ENCODE peak calls at places on chromosome 9, in eight cellular contexts. One of them, this sample, is unnamed.

GRCh38 chr9:136047775-136048559 is 47.1 kb downstream of the NACC2 start:
- DNase-seq in stimulated activated CD8-positive, alpha-beta memory T cell treated with anti-CD3 and anti-CD28 coated beads, Interleukin-7, amount 100 ng/mL, for 4 hours: no peak
- DNase-seq in left kidney: no peak
- DNase-seq in LoVo: no peak
- DNase-seq in left cardiac atrium: no peak
- DNase-seq in AG10803: no peak
- DNase-seq in stimulated activated CD4-positive, alpha-beta T cell treated with anti-CD3 and anti-CD28 coated beads, Interleukin-12 subunit alpha, Interleukin-12 subunit beta, amount 100 ng/mL, for 48 hours: no peak
- DNase-seq in A549: no peak
- DNase-seq in this sample: no peak

GRCh38 chr9:35681341-35682002 is 7.7 kb downstream of the CA9 start:
- DNase-seq in stimulated activated CD8-positive, alpha-beta memory T cell treated with anti-CD3 and anti-CD28 coated beads, Interleukin-7, amount 100 ng/mL, for 4 hours: no peak
- DNase-seq in left kidney: no peak
- DNase-seq in A549: no peak
- DNase-seq in AG10803: no peak
- DNase-seq in stimulated activated CD4-positive, alpha-beta T cell treated with anti-CD3 and anti-CD28 coated beads, Interleukin-12 subunit alpha, Interleukin-12 subunit beta, amount 100 ng/mL, for 48 hours: no peak
- DNase-seq in left cardiac atrium: no peak
- DNase-seq in LoVo: no peak
- DNase-seq in this sample: no peak

GRCh38 chr9:130128251-130128650 is 44.0 kb upstream of the NCS1 start:
- DNase-seq in stimulated activated CD4-positive, alpha-beta T cell treated with anti-CD3 and anti-CD28 coated beads, Interleukin-12 subunit alpha, Interleukin-12 subunit beta, amount 100 ng/mL, for 48 hours: peak
- DNase-seq in LoVo: no peak
- DNase-seq in left cardiac atrium: no peak
- DNase-seq in A549: no peak
- DNase-seq in left kidney: no peak
- DNase-seq in AG10803: no peak
- DNase-seq in stimulated activated CD8-positive, alpha-beta memory T cell treated with anti-CD3 and anti-CD28 coated beads, Interleukin-7, amount 100 ng/mL, for 4 hours: peak
- DNase-seq in this sample: peak

GRCh38 chr9:101462558-101462957 is 27.0 kb upstream of the ALDOB start:
- DNase-seq in stimulated activated CD4-positive, alpha-beta T cell treated with anti-CD3 and anti-CD28 coated beads, Interleukin-12 subunit alpha, Interleukin-12 subunit beta, amount 100 ng/mL, for 48 hours: no peak
- DNase-seq in stimulated activated CD8-positive, alpha-beta memory T cell treated with anti-CD3 and anti-CD28 coated beads, Interleukin-7, amount 100 ng/mL, for 4 hours: no peak
- DNase-seq in left kidney: peak
- DNase-seq in A549: no peak
- DNase-seq in left cardiac atrium: no peak
- DNase-seq in AG10803: no peak
- DNase-seq in LoVo: no peak
- DNase-seq in this sample: no peak

GRCh38 chr9:137234055-137234697 is 3.5 kb downstream of the SLC34A3 start:
- DNase-seq in stimulated activated CD4-positive, alpha-beta T cell treated with anti-CD3 and anti-CD28 coated beads, Interleukin-12 subunit alpha, Interleukin-12 subunit beta, amount 100 ng/mL, for 48 hours: no peak
- DNase-seq in AG10803: no peak
- DNase-seq in left kidney: peak
- DNase-seq in A549: no peak
- DNase-seq in stimulated activated CD8-positive, alpha-beta memory T cell treated with anti-CD3 and anti-CD28 coated beads, Interleukin-7, amount 100 ng/mL, for 4 hours: no peak
- DNase-seq in LoVo: no peak
- DNase-seq in left cardiac atrium: no peak
- DNase-seq in this sample: no peak

GRCh38 chr9:135476561-135476960 is 3.0 kb upstream of the PPP1R26 start:
- DNase-seq in left cardiac atrium: no peak
- DNase-seq in left kidney: no peak
- DNase-seq in A549: no peak
- DNase-seq in AG10803: no peak
- DNase-seq in LoVo: no peak
- DNase-seq in stimulated activated CD4-positive, alpha-beta T cell treated with anti-CD3 and anti-CD28 coated beads, Interleukin-12 subunit alpha, Interleukin-12 subunit beta, amount 100 ng/mL, for 48 hours: no peak
- DNase-seq in stimulated activated CD8-positive, alpha-beta memory T cell treated with anti-CD3 and anti-CD28 coated beads, Interleukin-7, amount 100 ng/mL, for 4 hours: no peak
- DNase-seq in this sample: no peak

GRCh38 chr9:1939926-1940368 is 75.2 kb upstream of the SMARCA2 start:
- DNase-seq in stimulated activated CD8-positive, alpha-beta memory T cell treated with anti-CD3 and anti-CD28 coated beads, Interleukin-7, amount 100 ng/mL, for 4 hours: no peak
- DNase-seq in left kidney: peak
- DNase-seq in stimulated activated CD4-positive, alpha-beta T cell treated with anti-CD3 and anti-CD28 coated beads, Interleukin-12 subunit alpha, Interleukin-12 subunit beta, amount 100 ng/mL, for 48 hours: peak
- DNase-seq in left cardiac atrium: no peak
- DNase-seq in AG10803: peak
- DNase-seq in LoVo: no peak
- DNase-seq in A549: peak
- DNase-seq in this sample: peak

GRCh38 chr9:93684806-93685553 is 108.6 kb downstream of the PHF2 start:
- DNase-seq in left kidney: peak
- DNase-seq in LoVo: no peak
- DNase-seq in stimulated activated CD8-positive, alpha-beta memory T cell treated with anti-CD3 and anti-CD28 coated beads, Interleukin-7, amount 100 ng/mL, for 4 hours: no peak
- DNase-seq in stimulated activated CD4-positive, alpha-beta T cell treated with anti-CD3 and anti-CD28 coated beads, Interleukin-12 subunit alpha, Interleukin-12 subunit beta, amount 100 ng/mL, for 48 hours: no peak
- DNase-seq in left cardiac atrium: no peak
- DNase-seq in AG10803: peak
- DNase-seq in A549: no peak
- DNase-seq in this sample: peak

GRCh38 chr9:123322771-123323481 is 33.1 kb upstream of the CRB2 start:
- DNase-seq in LoVo: no peak
- DNase-seq in stimulated activated CD8-positive, alpha-beta memory T cell treated with anti-CD3 and anti-CD28 coated beads, Interleukin-7, amount 100 ng/mL, for 4 hours: peak
- DNase-seq in stimulated activated CD4-positive, alpha-beta T cell treated with anti-CD3 and anti-CD28 coated beads, Interleukin-12 subunit alpha, Interleukin-12 subunit beta, amount 100 ng/mL, for 48 hours: peak
- DNase-seq in left kidney: peak
- DNase-seq in AG10803: no peak
- DNase-seq in A549: no peak
- DNase-seq in left cardiac atrium: no peak
- DNase-seq in this sample: no peak